ENCODE peak calls at places on chromosomes 7 and 10, in six cellular contexts. G is H1, N is suprapubic skin, L is tibial nerve, T is transverse colon, O is ovary. U is an unnamed sample.

GRCh38 chr7:135098391-135098790 is 49.5 kb upstream of the TMEM140 start:
- DNase-seq in G (no peak), T (no peak), O (no peak), L (no peak), N (no peak), U (no peak)

GRCh38 chr7:151882734-151883133 is 5.8 kb upstream of the PRKAG2 start:
- DNase-seq in L (no peak), T (no peak), N (no peak), G (no peak), O (no peak), U (peak; percentile 48)

GRCh38 chr7:107564553-107565298 is 955 bp downstream of the DUS4L start:
- DNase-seq in N (no peak), O (no peak), L (no peak), T (no peak), G (no peak), U (no peak)

GRCh38 chr10:131400518-131400917 is 89.0 kb upstream of the TCERG1L start:
- DNase-seq in N (no peak), O (no peak), T (no peak), L (no peak), G (no peak), U (no peak)

GRCh38 chr10:35011771-35012191 is 78.4 kb downstream of the CUL2 start:
- DNase-seq in T (no peak), L (no peak), N (no peak), G (no peak), O (no peak), U (no peak)

GRCh38 chr7:22723171-22723601 is 3.8 kb upstream of the IL6 start:
- DNase-seq in G (no peak), N (no peak), T (peak; percentile 35), L (no peak), O (peak; percentile 34), U (peak; percentile 83)

GRCh38 chr10:33129987-33130386 is 172.0 kb upstream of the ITGB1 start:
- DNase-seq in O (no peak), G (no peak), N (no peak), L (no peak), T (no peak), U (no peak)

GRCh38 chr10:20058135-20058534 is 241.9 kb downstream of the PLXDC2 start:
- DNase-seq in T (no peak), O (no peak), L (no peak), G (no peak), N (no peak), U (no peak)

GRCh38 chr7:132113536-132114409 is 462.5 kb downstream of the PLXNA4 start:
- DNase-seq in G (no peak), L (no peak), T (no peak), N (no peak), O (no peak), U (no peak)

GRCh38 chr10:78053201-78053868 is 19.7 kb downstream of the RPS24 start:
- DNase-seq in L (no peak), O (no peak), G (no peak), T (no peak), N (no peak), U (no peak)

GRCh38 chr10:80459047-80459865 is 5.1 kb downstream of the TSPAN14 start:
- DNase-seq in T (peak; percentile 86), L (peak; percentile 58), O (no peak), N (peak; percentile 90), G (no peak), U (peak; percentile 80)

GRCh38 chr10:24947304-24948097 is 4.9 kb downstream of the PRTFDC1 start:
- DNase-seq in L (no peak), N (no peak), G (no peak), T (no peak), O (no peak), U (no peak)

GRCh38 chr10:24239289-24239688 is 30.4 kb downstream of the KIAA1217 start:
- DNase-seq in N (no peak), L (no peak), G (no peak), T (no peak), O (no peak), U (no peak)

GRCh38 chr10:6737758-6738463 is 157.8 kb upstream of the PRKCQ start:
- DNase-seq in O (no peak), L (no peak), N (no peak), G (no peak), T (no peak), U (no peak)

GRCh38 chr10:33749042-33749441 is 414.6 kb upstream of the NRP1 start:
- DNase-seq in O (no peak), T (no peak), N (no peak), L (no peak), G (no peak), U (no peak)

GRCh38 chr10:34967411-34967880 is 122.7 kb downstream of the CUL2 start:
- DNase-seq in O (peak; percentile 51), L (peak; percentile 36), T (no peak), N (no peak), G (no peak), U (no peak)

GRCh38 chr10:8365935-8366911 is 311.7 kb downstream of the GATA3 start:
- DNase-seq in O (no peak), L (no peak), T (no peak), G (no peak), N (no peak), U (no peak)

GRCh38 chr7:129067943-129068548 is 13.1 kb upstream of the TNPO3 start:
- DNase-seq in O (no peak), G (no peak), T (no peak), L (no peak), N (no peak), U (no peak)

GRCh38 chr10:70537398-70538194 is 59.0 kb downstream of the PALD1 start:
- DNase-seq in G (peak; percentile 90), N (no peak), T (peak; percentile 62), O (no peak), L (no peak), U (no peak)

GRCh38 chr10:51302316-51302715 is 228.0 kb downstream of the PRKG1 start:
- DNase-seq in O (no peak), L (no peak), G (no peak), T (no peak), N (no peak), U (no peak)

DNA sequence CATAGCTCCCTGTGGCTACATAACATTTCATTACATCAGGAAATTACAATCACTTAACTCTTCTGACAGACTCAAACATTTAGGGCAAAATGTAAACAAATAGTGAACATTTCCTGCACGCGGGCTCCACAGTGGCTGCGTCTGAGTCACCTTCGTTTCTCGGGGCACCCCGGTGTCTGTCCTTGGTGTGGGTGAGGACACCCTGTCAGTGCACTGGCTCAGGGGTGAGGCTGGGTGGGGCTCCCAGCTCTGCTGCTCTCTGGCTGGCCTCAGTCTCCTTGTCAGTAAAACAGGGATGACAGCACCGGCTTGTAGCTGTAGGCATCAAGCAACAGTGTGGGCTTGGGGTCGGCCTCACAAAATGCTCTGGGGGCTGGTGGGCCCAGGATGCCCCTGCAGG is 237.1 kb upstream of the SHH start:
- DNase-seq in O (no peak), N (no peak), T (no peak), G (no peak), L (no peak), U (peak; percentile 54)
- TF ChIP-seq EP300 in O (no peak), N (no peak), T (no peak), G (no peak), L (no peak), U (no peak)

GRCh38 chr10:119365773-119366640 is 158.6 kb downstream of the GRK5 start:
- DNase-seq in N (no peak), G (no peak), T (no peak), L (no peak), O (no peak), U (peak; percentile 79)
- H3K27ac ChIP-seq in N (peak overlapping the region; percentile 46), G (no peak overlapping the region), T (peak overlapping the region; percentile 10), L (peak overlapping the region; percentile 93), O (no peak overlapping the region), U (peak overlapping the region; percentile 33)

DNA sequence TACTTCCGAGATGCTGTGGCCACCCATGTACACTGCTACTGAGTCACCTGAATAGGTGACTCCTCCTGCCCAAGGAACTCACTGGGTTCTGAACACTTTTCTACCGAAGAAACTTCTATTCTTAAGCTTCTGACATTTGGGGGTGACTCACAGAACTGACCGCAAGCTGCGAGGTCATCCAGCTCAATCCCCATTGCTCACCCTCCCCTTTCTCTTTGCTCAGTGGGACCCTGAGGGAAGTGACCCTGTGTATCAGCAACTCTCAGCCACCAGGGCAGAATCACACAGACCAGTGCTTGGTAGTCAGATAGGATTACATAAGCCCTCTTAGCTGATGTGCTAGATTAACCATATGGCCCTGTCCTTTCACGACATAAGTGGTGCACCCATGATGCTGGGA is 46.3 kb downstream of the INSYN2A start:
- DNase-seq in L (no peak), G (no peak), N (no peak), T (no peak), O (no peak), U (no peak)
- TF ChIP-seq CTCF in L (no peak), G (peak; percentile 6), N (no peak), T (no peak), O (no peak), U (no peak)

GRCh38 chr7:29384277-29384676 is 179.4 kb upstream of the PRR15 start:
- DNase-seq in L (no peak), N (no peak), G (no peak), T (no peak), O (no peak), U (no peak)

GRCh38 chr7:29379551-29379950 is 184.1 kb upstream of the PRR15 start:
- DNase-seq in G (no peak), T (no peak), O (no peak), N (no peak), L (no peak), U (no peak)

GRCh38 chr7:29377718-29378117 is 183.1 kb downstream of the CHN2 start:
- DNase-seq in N (no peak), G (no peak), O (no peak), L (no peak), T (no peak), U (no peak)

GRCh38 chr7:29385214-29385613 is 178.4 kb upstream of the PRR15 start:
- DNase-seq in N (no peak), T (no peak), L (no peak), G (no peak), O (no peak), U (no peak)

GRCh38 chr7:29381206-29382094 is 182.2 kb upstream of the PRR15 start:
- DNase-seq in N (no peak), O (no peak), L (no peak), T (no peak), G (no peak), U (no peak)
- TF ChIP-seq EP300 in N (no peak), O (no peak), L (no peak), T (no peak), G (no peak), U (no peak)

GRCh38 chr7:35889870-35890269 is 89.0 kb downstream of the SEPTIN7 start:
- DNase-seq in L (no peak), G (no peak), T (no peak), O (no peak), N (no peak), U (no peak)
- H3K27ac ChIP-seq in L (no peak overlapping the region), G (no peak overlapping the region), T (no peak overlapping the region), O (no peak overlapping the region), N (no peak overlapping the region), U (no peak overlapping the region)

U was measured in sigmoid colon.